ENCODE peak calls at places on chromosomes 16 and 17, in seven cellular contexts. Q, R, N, W, I, K and T are unnamed samples.
A peak's percentile ranks its signal among the peaks of the same experiment; 100 is the strongest.

GRCh38 chr16:75074920-75075687 is 41.5 kb downstream of the LDHD start:
- DNase-seq in Q (no peak), R (no peak), N (peak; percentile 83), W (peak; percentile 80), I (peak; percentile 92), K (no peak), T (no peak)

GRCh38 chr17:76726766-76727718 is at the start of gene METTL23:
- DNase-seq in Q (peak; percentile 80), R (peak; percentile 83), N (peak; percentile 94), W (peak; percentile 87), I (peak; percentile 95), K (peak; percentile 76), T (peak; percentile 74)

GRCh38 chr17:17706140-17707060 is 25.1 kb downstream of the RAI1 start:
- DNase-seq in Q (no peak), R (no peak), N (no peak), W (no peak), I (peak; percentile 69), K (no peak), T (no peak)

GRCh38 chr16:9860876-9861275 is 321.4 kb downstream of the GRIN2A start:
- DNase-seq in Q (no peak), R (no peak), N (no peak), W (no peak), I (no peak), K (no peak), T (peak; percentile 7)

GRCh38 chr16:19005561-19006445 is 22.1 kb downstream of the TMC7 start:
- DNase-seq in Q (peak; percentile 95), R (no peak), N (peak; percentile 88), W (no peak), I (peak; percentile 87), K (peak; percentile 61), T (peak; percentile 98)

GRCh38 chr17:31802502-31802901 is 56.5 kb downstream of the COPRS start:
- DNase-seq in Q (no peak), R (no peak), N (peak; percentile 60), W (no peak), I (peak; percentile 52), K (no peak), T (no peak)

GRCh38 chr17:9148908-9149536 is 127.7 kb downstream of the NTN1 start:
- DNase-seq in Q (no peak), R (no peak), N (no peak), W (no peak), I (no peak), K (no peak), T (no peak)

GRCh38 chr16:22665803-22666202 is 148.2 kb upstream of the HS3ST2 start:
- DNase-seq in Q (no peak), R (no peak), N (no peak), W (no peak), I (no peak), K (peak; percentile 25), T (no peak)

GRCh38 chr16:78732693-78733092 is 633.2 kb downstream of the WWOX start:
- DNase-seq in Q (no peak), R (no peak), N (no peak), W (no peak), I (no peak), K (no peak), T (no peak)

GRCh38 chr16:3149630-3150345 is 15.0 kb downstream of the ZNF213 start:
- DNase-seq in Q (peak; percentile 61), R (peak; percentile 70), N (peak; percentile 86), W (peak; percentile 82), I (peak; percentile 88), K (peak; percentile 89), T (peak; percentile 70)

GRCh38 chr17:50166518-50167181 is 845 bp downstream of the SGCA start:
- DNase-seq in Q (no peak), R (no peak), N (peak; percentile 17), W (no peak), I (no peak), K (no peak), T (no peak)

GRCh38 chr17:66514227-66514806 is 211.9 kb downstream of the PRKCA start:
- DNase-seq in Q (no peak), R (no peak), N (no peak), W (no peak), I (no peak), K (no peak), T (peak; percentile 76)

GRCh38 chr16:58000706-58001676 is at the start of gene USB1:
- DNase-seq in Q (peak; percentile 88), R (peak; percentile 85), N (peak; percentile 91), W (peak; percentile 96), I (peak; percentile 93), K (peak; percentile 95), T (peak; percentile 88)

GRCh38 chr16:23803591-23804123 is 32.1 kb upstream of the PRKCB start:
- DNase-seq in Q (peak; percentile 50), R (no peak), N (peak; percentile 76), W (peak; percentile 65), I (peak; percentile 91), K (peak; percentile 83), T (peak; percentile 55)

GRCh38 chr16:75248536-75249380 is 2.7 kb downstream of the BCAR1 start:
- DNase-seq in Q (no peak), R (peak; percentile 28), N (peak; percentile 53), W (no peak), I (no peak), K (no peak), T (no peak)

GRCh38 chr16:22264786-22265185 is 32.4 kb upstream of the POLR3E start:
- DNase-seq in Q (no peak), R (no peak), N (no peak), W (no peak), I (no peak), K (no peak), T (peak; percentile 36)

GRCh38 chr17:57463103-57463885 is 207.0 kb downstream of the MSI2 start:
- DNase-seq in Q (no peak), R (no peak), N (no peak), W (peak; percentile 90), I (no peak), K (no peak), T (peak; percentile 66)

GRCh38 chr16:87008664-87009063 is 308.5 kb downstream of the C16orf95 start:
- DNase-seq in Q (no peak), R (no peak), N (no peak), W (no peak), I (no peak), K (no peak), T (no peak)

GRCh38 chr16:17304124-17304813 is 166.5 kb downstream of the XYLT1 start:
- DNase-seq in Q (peak; percentile 70), R (peak; percentile 81), N (no peak), W (no peak), I (no peak), K (no peak), T (peak; percentile 56)

GRCh38 chr16:8676737-8677375 is 2.4 kb downstream of the ABAT start:
- DNase-seq in Q (no peak), R (no peak), N (no peak), W (no peak), I (no peak), K (no peak), T (no peak)

GRCh38 chr17:80254396-80255241 is 6.0 kb upstream of the RNF213 start:
- DNase-seq in Q (peak; percentile 76), R (peak; percentile 64), N (peak; percentile 52), W (peak; percentile 54), I (peak; percentile 70), K (no peak), T (peak; percentile 91)

GRCh38 chr17:80256034-80256350 is 4.7 kb upstream of the RNF213 start:
- DNase-seq in Q (no peak), R (no peak), N (no peak), W (no peak), I (no peak), K (no peak), T (no peak)

GRCh38 chr17:80253631-80254395 is 6.8 kb upstream of the RNF213 start:
- DNase-seq in Q (no peak), R (no peak), N (peak; percentile 58), W (no peak), I (no peak), K (no peak), T (no peak)

GRCh38 chr17:80251966-80252365 is 8.7 kb upstream of the RNF213 start:
- DNase-seq in Q (no peak), R (no peak), N (peak; percentile 50), W (no peak), I (no peak), K (no peak), T (no peak)

GRCh38 chr17:80252871-80253270 is 7.8 kb upstream of the RNF213 start:
- DNase-seq in Q (peak; percentile 80), R (peak; percentile 68), N (peak; percentile 87), W (peak; percentile 72), I (peak; percentile 88), K (peak; percentile 85), T (peak; percentile 82)
- TF ChIP-seq CTCF in Q (peak; percentile 89), R (peak; percentile 60), N (peak; percentile 63), W (peak; percentile 79), I (peak; percentile 70), K (peak; percentile 48), T (peak; percentile 87)

DNA sequence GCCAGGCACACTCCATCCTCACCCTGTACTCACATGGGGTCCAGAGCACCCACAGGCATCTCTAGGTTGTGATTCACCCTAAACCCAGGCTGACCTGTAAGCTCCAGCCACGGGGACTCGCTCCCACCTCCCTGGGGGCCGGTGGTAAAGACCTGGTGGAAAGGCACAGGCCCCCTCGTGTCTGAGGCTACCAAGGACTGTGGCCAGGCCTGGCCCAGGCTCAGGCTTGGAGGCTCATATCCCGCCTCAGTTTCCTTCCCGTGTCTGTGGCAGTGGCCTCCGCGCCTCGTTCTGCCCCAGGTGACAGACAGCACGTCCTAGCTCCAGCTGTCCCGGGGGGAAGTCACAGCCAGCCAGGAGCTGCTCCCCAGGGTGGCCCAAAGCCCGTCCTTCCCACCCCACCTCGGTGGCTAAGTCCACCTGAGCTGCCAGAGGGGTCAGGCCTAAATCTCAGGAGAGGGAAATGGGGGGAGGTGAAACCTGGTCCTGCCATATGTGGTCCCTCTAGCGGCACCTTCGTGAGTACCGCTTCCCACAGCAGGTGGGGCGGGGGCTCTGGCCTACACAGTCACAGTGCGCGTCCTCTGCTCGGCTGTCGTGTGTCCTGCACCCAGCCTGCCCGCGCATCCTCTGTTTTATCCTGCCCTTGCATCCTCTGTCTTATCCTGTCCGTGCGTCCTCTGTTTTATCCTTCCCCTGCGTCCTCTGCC is 12.6 kb downstream of the CDH15 start:
- DNase-seq in Q (no peak), R (no peak), N (peak; percentile 39), W (no peak), I (no peak), K (no peak), T (no peak)
- TF ChIP-seq CTCF in Q (no peak), R (no peak), N (no peak), W (no peak), I (no peak), K (no peak), T (no peak)

GRCh38 chr17:45720386-45720785 is 63.7 kb upstream of the CRHR1 start:
- DNase-seq in Q (no peak), R (no peak), N (no peak), W (no peak), I (no peak), K (no peak), T (no peak)

GRCh38 chr17:45718791-45719190 is 65.3 kb upstream of the CRHR1 start:
- DNase-seq in Q (no peak), R (no peak), N (no peak), W (no peak), I (no peak), K (no peak), T (no peak)

GRCh38 chr17:45719335-45720071 is 64.6 kb upstream of the CRHR1 start:
- DNase-seq in Q (peak; percentile 71), R (no peak), N (no peak), W (no peak), I (no peak), K (peak; percentile 69), T (peak; percentile 74)

GRCh38 chr17:45722161-45722560 is 62.0 kb upstream of the CRHR1 start:
- DNase-seq in Q (no peak), R (no peak), N (no peak), W (no peak), I (no peak), K (peak; percentile 77), T (no peak)
- TF ChIP-seq CTCF in Q (no peak), R (no peak), N (no peak), W (peak; percentile 18), I (no peak), K (peak; percentile 60), T (peak; percentile 13)

GRCh38 chr16:1428511-1428910 is 2.4 kb upstream of the PERCC1 start:
- DNase-seq in Q (no peak), R (no peak), N (no peak), W (peak; percentile 50), I (peak; percentile 60), K (peak; percentile 81), T (no peak)
- TF ChIP-seq CTCF in Q (peak; percentile 28), R (no peak), N (no peak), W (peak; percentile 3), I (no peak), K (peak; percentile 46), T (peak; percentile 22)